ENCODE peak calls at places on chromosomes 13 and 19, in seven cellular contexts. One of them, this sample, is unnamed.

GRCh38 chr19:45514376-45515051 is 7.2 kb downstream of the VASP start:
- DNase-seq in progenitor cell of endocrine pancreas: no peak
- DNase-seq in GM13977: no peak
- DNase-seq in T-cell: no peak
- DNase-seq in left colon: peak; percentile 93
- DNase-seq in activated naive CD4-positive, alpha-beta T cell treated with Interleukin-2 at 50 U/mL for 16 hours: no peak
- DNase-seq in iris pigment epithelial cell: no peak
- DNase-seq in this sample: no peak

GRCh38 chr19:31270897-31271568 is 78.2 kb downstream of the TSHZ3 start:
- DNase-seq in T-cell: no peak
- DNase-seq in GM13977: no peak
- DNase-seq in activated naive CD4-positive, alpha-beta T cell treated with Interleukin-2 at 50 U/mL for 16 hours: no peak
- DNase-seq in iris pigment epithelial cell: peak; percentile 48
- DNase-seq in progenitor cell of endocrine pancreas: no peak
- DNase-seq in left colon: no peak
- DNase-seq in this sample: no peak

GRCh38 chr13:68509734-68510621 is 1279.8 kb upstream of the PCDH9 start:
- DNase-seq in left colon: no peak
- DNase-seq in progenitor cell of endocrine pancreas: no peak
- DNase-seq in T-cell: no peak
- DNase-seq in activated naive CD4-positive, alpha-beta T cell treated with Interleukin-2 at 50 U/mL for 16 hours: no peak
- DNase-seq in iris pigment epithelial cell: peak; percentile 2
- DNase-seq in GM13977: peak; percentile 5
- DNase-seq in this sample: no peak

GRCh38 chr13:33639158-33639557 is 178.8 kb upstream of the RFC3 start:
- DNase-seq in iris pigment epithelial cell: peak; percentile 91
- DNase-seq in T-cell: no peak
- DNase-seq in activated naive CD4-positive, alpha-beta T cell treated with Interleukin-2 at 50 U/mL for 16 hours: no peak
- DNase-seq in progenitor cell of endocrine pancreas: no peak
- DNase-seq in GM13977: no peak
- DNase-seq in left colon: peak; percentile 41
- DNase-seq in this sample: no peak

GRCh38 chr19:48413879-48414623 is 20.6 kb downstream of the GRIN2D start:
- DNase-seq in left colon: no peak
- DNase-seq in activated naive CD4-positive, alpha-beta T cell treated with Interleukin-2 at 50 U/mL for 16 hours: no peak
- DNase-seq in T-cell: no peak
- DNase-seq in iris pigment epithelial cell: no peak
- DNase-seq in progenitor cell of endocrine pancreas: no peak
- DNase-seq in GM13977: no peak
- DNase-seq in this sample: no peak

GRCh38 chr13:40983269-40983668 is 35.8 kb downstream of the ELF1 start:
- DNase-seq in activated naive CD4-positive, alpha-beta T cell treated with Interleukin-2 at 50 U/mL for 16 hours: no peak
- DNase-seq in progenitor cell of endocrine pancreas: no peak
- DNase-seq in iris pigment epithelial cell: no peak
- DNase-seq in GM13977: no peak
- DNase-seq in left colon: no peak
- DNase-seq in T-cell: no peak
- DNase-seq in this sample: no peak

GRCh38 chr19:11204943-11205349 is 7.6 kb upstream of the KANK2 start:
- DNase-seq in left colon: no peak
- DNase-seq in iris pigment epithelial cell: no peak
- DNase-seq in progenitor cell of endocrine pancreas: no peak
- DNase-seq in GM13977: peak; percentile 51
- DNase-seq in activated naive CD4-positive, alpha-beta T cell treated with Interleukin-2 at 50 U/mL for 16 hours: no peak
- DNase-seq in T-cell: no peak
- DNase-seq in this sample: no peak

GRCh38 chr13:38398810-38399493 is 49.3 kb downstream of the UFM1 start:
- DNase-seq in iris pigment epithelial cell: peak; percentile 99
- DNase-seq in activated naive CD4-positive, alpha-beta T cell treated with Interleukin-2 at 50 U/mL for 16 hours: no peak
- DNase-seq in GM13977: no peak
- DNase-seq in progenitor cell of endocrine pancreas: no peak
- DNase-seq in T-cell: no peak
- DNase-seq in left colon: no peak
- DNase-seq in this sample: no peak

GRCh38 chr13:40505196-40505595 is 161.2 kb downstream of the FOXO1 start:
- DNase-seq in left colon: no peak
- DNase-seq in progenitor cell of endocrine pancreas: no peak
- DNase-seq in T-cell: no peak
- DNase-seq in iris pigment epithelial cell: peak; percentile 45
- DNase-seq in GM13977: no peak
- DNase-seq in activated naive CD4-positive, alpha-beta T cell treated with Interleukin-2 at 50 U/mL for 16 hours: no peak
- DNase-seq in this sample: no peak

GRCh38 chr13:26132756-26133155 is 80.9 kb upstream of the SHISA2 start:
- DNase-seq in left colon: no peak
- DNase-seq in iris pigment epithelial cell: peak; percentile 33
- DNase-seq in progenitor cell of endocrine pancreas: no peak
- DNase-seq in activated naive CD4-positive, alpha-beta T cell treated with Interleukin-2 at 50 U/mL for 16 hours: no peak
- DNase-seq in T-cell: no peak
- DNase-seq in GM13977: no peak
- DNase-seq in this sample: no peak

GRCh38 chr19:3537438-3538240 is 1.3 kb upstream of the TEKTIP1 start:
- DNase-seq in left colon: no peak
- DNase-seq in iris pigment epithelial cell: no peak
- DNase-seq in GM13977: no peak
- DNase-seq in progenitor cell of endocrine pancreas: no peak
- DNase-seq in T-cell: no peak
- DNase-seq in activated naive CD4-positive, alpha-beta T cell treated with Interleukin-2 at 50 U/mL for 16 hours: no peak
- DNase-seq in this sample: no peak

GRCh38 chr13:46992383-46992952 is 95.6 kb upstream of the HTR2A start:
- DNase-seq in T-cell: no peak
- DNase-seq in activated naive CD4-positive, alpha-beta T cell treated with Interleukin-2 at 50 U/mL for 16 hours: no peak
- DNase-seq in progenitor cell of endocrine pancreas: no peak
- DNase-seq in GM13977: no peak
- DNase-seq in iris pigment epithelial cell: peak; percentile 17
- DNase-seq in left colon: no peak
- DNase-seq in this sample: no peak

GRCh38 chr13:71240906-71241305 is 626.1 kb downstream of the DACH1 start:
- DNase-seq in left colon: no peak
- DNase-seq in T-cell: no peak
- DNase-seq in GM13977: no peak
- DNase-seq in iris pigment epithelial cell: peak; percentile 38
- DNase-seq in activated naive CD4-positive, alpha-beta T cell treated with Interleukin-2 at 50 U/mL for 16 hours: no peak
- DNase-seq in progenitor cell of endocrine pancreas: no peak
- DNase-seq in this sample: no peak

GRCh38 chr13:22235950-22236290 is 565.0 kb downstream of the FGF9 start:
- DNase-seq in activated naive CD4-positive, alpha-beta T cell treated with Interleukin-2 at 50 U/mL for 16 hours: no peak
- DNase-seq in iris pigment epithelial cell: no peak
- DNase-seq in GM13977: no peak
- DNase-seq in progenitor cell of endocrine pancreas: no peak
- DNase-seq in left colon: no peak
- DNase-seq in T-cell: no peak
- DNase-seq in this sample: no peak

GRCh38 chr19:54339646-54340358 is 840 bp upstream of the LILRA4 start:
- DNase-seq in activated naive CD4-positive, alpha-beta T cell treated with Interleukin-2 at 50 U/mL for 16 hours: no peak
- DNase-seq in iris pigment epithelial cell: no peak
- DNase-seq in GM13977: no peak
- DNase-seq in progenitor cell of endocrine pancreas: no peak
- DNase-seq in left colon: no peak
- DNase-seq in T-cell: no peak
- DNase-seq in this sample: no peak

GRCh38 chr19:32649751-32650150 is 25.2 kb downstream of the ANKRD27 start:
- DNase-seq in activated naive CD4-positive, alpha-beta T cell treated with Interleukin-2 at 50 U/mL for 16 hours: no peak
- DNase-seq in iris pigment epithelial cell: no peak
- DNase-seq in GM13977: no peak
- DNase-seq in T-cell: no peak
- DNase-seq in left colon: no peak
- DNase-seq in progenitor cell of endocrine pancreas: no peak
- DNase-seq in this sample: no peak

GRCh38 chr13:89695343-89696257 is 1651.9 kb upstream of the MIR17HG start:
- DNase-seq in iris pigment epithelial cell: peak; percentile 37
- DNase-seq in activated naive CD4-positive, alpha-beta T cell treated with Interleukin-2 at 50 U/mL for 16 hours: no peak
- DNase-seq in left colon: no peak
- DNase-seq in progenitor cell of endocrine pancreas: peak; percentile 42
- DNase-seq in T-cell: no peak
- DNase-seq in GM13977: peak; percentile 17
- DNase-seq in this sample: peak; percentile 13

GRCh38 chr19:3783660-3784584 is 2.3 kb downstream of the MATK start:
- DNase-seq in T-cell: peak; percentile 38
- DNase-seq in left colon: no peak
- DNase-seq in iris pigment epithelial cell: no peak
- DNase-seq in activated naive CD4-positive, alpha-beta T cell treated with Interleukin-2 at 50 U/mL for 16 hours: peak; percentile 51
- DNase-seq in progenitor cell of endocrine pancreas: no peak
- DNase-seq in GM13977: no peak
- DNase-seq in this sample: no peak

GRCh38 chr13:19713186-19713965 is 69.4 kb downstream of the PSPC1 start:
- DNase-seq in iris pigment epithelial cell: peak; percentile 89
- DNase-seq in T-cell: no peak
- DNase-seq in progenitor cell of endocrine pancreas: no peak
- DNase-seq in activated naive CD4-positive, alpha-beta T cell treated with Interleukin-2 at 50 U/mL for 16 hours: no peak
- DNase-seq in left colon: no peak
- DNase-seq in GM13977: no peak
- DNase-seq in this sample: no peak

GRCh38 chr19:49387936-49388372 is at the start of gene KASH5:
- DNase-seq in GM13977: peak; percentile 80
- DNase-seq in left colon: peak; percentile 77
- DNase-seq in T-cell: peak; percentile 80
- DNase-seq in activated naive CD4-positive, alpha-beta T cell treated with Interleukin-2 at 50 U/mL for 16 hours: peak; percentile 81
- DNase-seq in iris pigment epithelial cell: peak; percentile 29
- DNase-seq in progenitor cell of endocrine pancreas: no peak
- DNase-seq in this sample: no peak

GRCh38 chr19:19372656-19373416 is 32.6 kb upstream of the GATAD2A start:
- DNase-seq in GM13977: peak; percentile 65
- DNase-seq in left colon: peak; percentile 91
- DNase-seq in T-cell: peak; percentile 5
- DNase-seq in iris pigment epithelial cell: peak; percentile 75
- DNase-seq in activated naive CD4-positive, alpha-beta T cell treated with Interleukin-2 at 50 U/mL for 16 hours: peak; percentile 52
- DNase-seq in progenitor cell of endocrine pancreas: no peak
- DNase-seq in this sample: no peak

This sample was measured in keratinocyte.